ENCODE peak calls at places on chromosomes 11 and 22, in ten cellular contexts. H, Q, C, F, L, K, R, W, N and Y are unnamed samples. For H3K9me3, the result is how much of the 10 kb centered on the place peaks cover.

GRCh38 chr11:1444823-1445422 is 41.7 kb downstream of the MOB2 start:
- DNase-seq in H (no peak), Q (no peak), C (no peak), F (no peak), L (no peak), K (no peak), R (no peak), W (no peak), N (no peak), Y (no peak)

GRCh38 chr11:69702769-69703510 is 882 bp downstream of the FGF19 start:
- DNase-seq in H (no peak), Q (no peak), C (no peak), F (no peak), L (peak), K (no peak), R (no peak), W (no peak), N (no peak), Y (no peak)

GRCh38 chr11:68343761-68344256 is 31.4 kb downstream of the LRP5 start:
- DNase-seq in H (no peak), Q (no peak), C (no peak), F (no peak), L (no peak), K (peak), R (peak), W (no peak), N (no peak), Y (peak)

GRCh38 chr11:77449060-77449521 is 24.8 kb downstream of the PAK1 start:
- DNase-seq in H (no peak), Q (no peak), C (no peak), F (no peak), L (no peak), K (no peak), R (no peak), W (no peak), N (peak), Y (no peak)

GRCh38 chr11:6670202-6670830 is 12.8 kb downstream of the MRPL17 start:
- DNase-seq in H (no peak), Q (peak), C (no peak), F (no peak), L (no peak), K (no peak), R (no peak), W (no peak), N (no peak), Y (no peak)

GRCh38 chr11:31254411-31254810 is 115.1 kb downstream of the DCDC1 start:
- DNase-seq in H (no peak), Q (no peak), C (peak), F (no peak), L (no peak), K (no peak), R (no peak), W (no peak), N (no peak), Y (no peak)

GRCh38 chr11:62611705-62612365 is 740 bp downstream of the EML3 start:
- DNase-seq in H (peak), Q (no peak), C (peak), F (no peak), L (peak), K (peak), R (peak), W (peak), N (peak), Y (peak)

GRCh38 chr22:39592104-39593060 is 21.8 kb downstream of the CACNA1I start:
- DNase-seq in H (no peak), Q (no peak), C (peak), F (no peak), L (peak), K (no peak), R (no peak), W (peak), N (no peak), Y (no peak)

GRCh38 chr11:69111578-69112247 is 44.0 kb upstream of the SMIM38 start:
- DNase-seq in H (peak), Q (no peak), C (no peak), F (no peak), L (no peak), K (no peak), R (no peak), W (no peak), N (no peak), Y (no peak)

GRCh38 chr11:83827940-83828554 is 541.9 kb upstream of the CCDC90B start:
- DNase-seq in H (no peak), Q (no peak), C (peak), F (no peak), L (peak), K (no peak), R (peak), W (peak), N (no peak), Y (no peak)

GRCh38 chr11:109251230-109251629 is 170.8 kb upstream of the C11orf87 start:
- DNase-seq in H (no peak), Q (no peak), C (no peak), F (no peak), L (no peak), K (no peak), R (no peak), W (no peak), N (no peak), Y (no peak)

GRCh38 chr22:28984482-28985158 is 77.0 kb downstream of the C22orf31 start:
- DNase-seq in H (no peak), Q (no peak), C (no peak), F (no peak), L (no peak), K (no peak), R (no peak), W (no peak), N (no peak), Y (no peak)

GRCh38 chr11:16604784-16605439 is 133.5 kb upstream of the C11orf58 start:
- DNase-seq in H (peak), Q (peak), C (peak), F (no peak), L (peak), K (peak), R (peak), W (no peak), N (no peak), Y (peak)

GRCh38 chr11:72225411-72225951 is 914 bp downstream of the INPPL1 start:
- DNase-seq in H (peak), Q (peak), C (no peak), F (peak), L (no peak), K (no peak), R (peak), W (no peak), N (peak), Y (no peak)

GRCh38 chr11:130908061-130908460 is 8.2 kb downstream of the SNX19 start:
- DNase-seq in H (no peak), Q (no peak), C (no peak), F (no peak), L (no peak), K (no peak), R (no peak), W (no peak), N (no peak), Y (no peak)

GRCh38 chr22:44357962-44358553 is 45.3 kb upstream of the SHISAL1 start:
- DNase-seq in H (peak), Q (no peak), C (peak), F (no peak), L (no peak), K (peak), R (no peak), W (no peak), N (no peak), Y (no peak)

GRCh38 chr11:62707277-62707771 is at the start of the genes BSCL2 and GNG3:
- DNase-seq in H (no peak), Q (no peak), C (no peak), F (no peak), L (no peak), K (no peak), R (peak), W (peak), N (peak), Y (no peak)

GRCh38 chr22:39598017-39598965 is 27.7 kb downstream of the CACNA1I start:
- DNase-seq in H (peak), Q (peak), C (no peak), F (peak), L (no peak), K (peak), R (peak), W (peak), N (no peak), Y (peak)

GRCh38 chr11:111819161-111820058 is 52.0 kb downstream of the ALG9 start:
- DNase-seq in H (no peak), Q (no peak), C (peak), F (no peak), L (no peak), K (peak), R (no peak), W (no peak), N (no peak), Y (peak)

GRCh38 chr11:125155767-125156166 is 8.8 kb upstream of the PKNOX2 start:
- DNase-seq in H (no peak), Q (no peak), C (no peak), F (no peak), L (no peak), K (no peak), R (no peak), W (no peak), N (no peak), Y (no peak)

GRCh38 chr11:66951135-66951534 is 7.0 kb downstream of the PC start:
- DNase-seq in H (no peak), Q (no peak), C (no peak), F (no peak), L (no peak), K (no peak), R (no peak), W (no peak), N (no peak), Y (no peak)

GRCh38 chr11:134342572-134343340 is 11.0 kb downstream of the GLB1L2 start:
- DNase-seq in H (no peak), Q (no peak), C (no peak), F (no peak), L (no peak), K (no peak), R (no peak), W (no peak), N (no peak), Y (no peak)

GRCh38 chr11:126440792-126441514 is 85.5 kb downstream of the ST3GAL4 start:
- DNase-seq in H (peak), Q (peak), C (peak), F (peak), L (peak), K (peak), R (peak), W (peak), N (peak), Y (peak)

DNA sequence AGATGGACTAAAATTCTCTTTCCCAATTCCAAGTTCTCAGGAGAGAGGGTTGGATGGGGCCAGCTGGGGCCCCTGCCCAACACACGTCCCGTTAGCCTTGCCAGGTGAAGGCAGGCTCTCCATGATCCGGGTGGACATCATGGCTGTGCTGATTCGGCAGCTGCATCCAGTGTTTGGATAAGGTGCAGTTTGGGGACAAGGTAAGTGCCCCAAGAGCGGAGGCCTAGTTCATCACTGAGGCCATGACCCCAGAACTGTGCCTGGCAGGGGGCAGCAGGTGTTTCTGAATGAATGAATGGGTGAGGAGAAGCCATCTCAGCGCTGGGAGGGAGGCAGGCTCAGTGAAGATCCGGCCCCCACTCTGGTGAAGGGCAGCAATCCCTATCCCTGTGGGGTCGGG is 520.4 kb downstream of the TBC1D22A start:
- DNase-seq in H (no peak), Q (no peak), C (no peak), F (no peak), L (no peak), K (no peak), R (no peak), W (no peak), N (no peak), Y (no peak)
- H3K4me3 ChIP-seq in H (no peak), Q (no peak), C (no peak), F (no peak), L (no peak), K (no peak), R (no peak), W (no peak), N (no peak), Y (no peak)

DNA sequence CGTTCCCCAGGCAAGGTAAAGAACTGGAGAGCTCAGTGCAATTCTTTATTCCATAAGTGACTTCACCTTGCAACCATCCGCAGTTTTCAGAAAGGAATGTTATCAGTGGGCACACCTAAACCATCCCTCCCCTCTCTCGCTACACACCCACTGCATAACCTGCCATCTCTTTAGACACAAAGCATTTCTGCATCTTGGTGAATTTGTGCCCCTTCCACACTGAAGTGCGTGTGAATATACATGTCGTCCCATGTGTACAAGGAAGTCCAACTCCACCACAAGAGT is 45.2 kb downstream of the AMOTL1 start:
- DNase-seq in H (no peak), Q (no peak), C (no peak), F (no peak), L (no peak), K (no peak), R (no peak), W (no peak), N (no peak), Y (no peak)
- H3K9me3 ChIP-seq in H (under half), Q (under half), C (under half), F (under half), L (under half), K (under half), R (under half), W (under half), N (under half), Y (under half)

GRCh38 chr11:20207781-20208621 is 47.7 kb upstream of the DBX1 start:
- DNase-seq in H (peak), Q (no peak), C (peak), F (no peak), L (no peak), K (no peak), R (no peak), W (no peak), N (no peak), Y (no peak)
- H3K4me3 ChIP-seq in H (no peak), Q (no peak), C (no peak), F (no peak), L (no peak), K (no peak), R (no peak), W (no peak), N (no peak), Y (no peak)

DNA sequence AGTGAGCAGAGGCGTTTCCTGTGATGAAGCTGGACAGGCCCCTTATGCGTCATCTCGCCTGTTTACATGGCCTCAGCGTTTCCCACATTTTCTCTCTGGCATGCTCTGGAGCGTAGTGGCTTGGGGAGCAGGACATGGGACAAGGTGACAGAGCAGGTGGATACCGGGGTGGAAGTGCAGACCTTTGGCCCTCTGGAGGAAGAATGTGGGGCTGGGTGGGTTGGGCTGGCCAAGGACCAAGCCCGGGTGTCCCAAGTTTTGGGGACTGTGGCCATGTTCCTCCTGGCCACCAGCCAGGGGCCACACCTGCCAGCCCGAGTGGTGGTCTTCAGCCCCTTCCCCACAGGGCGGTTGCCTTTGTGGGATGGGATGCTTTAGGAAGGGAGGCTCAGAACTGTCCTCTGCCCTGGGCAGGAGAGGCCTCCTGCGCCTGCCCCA is 446.6 kb downstream of the TBC1D22A start:
- DNase-seq in H (no peak), Q (no peak), C (peak), F (no peak), L (no peak), K (no peak), R (no peak), W (no peak), N (no peak), Y (peak)
- H3K9me3 ChIP-seq in H (under half), Q (under half), C (under half), F (under half), L (under half), K (under half), R (under half), W (under half), N (under half), Y (under half)

GRCh38 chr11:10824888-10825287 is 16.2 kb upstream of the EIF4G2 start:
- DNase-seq in H (no peak), Q (no peak), C (no peak), F (no peak), L (no peak), K (no peak), R (no peak), W (no peak), N (no peak), Y (no peak)
- H3K4me3 ChIP-seq in H (no peak), Q (no peak), C (no peak), F (no peak), L (no peak), K (no peak), R (no peak), W (no peak), N (no peak), Y (no peak)